ENCODE peak calls at places on chromosome 14, in four cellular contexts. H is GM12878, B is endothelial cell of umbilical vein, D is HCT116. A is an unnamed sample.

GRCh38 chr14:94373708-94374107 is 14.7 kb downstream of the SERPINA1 start:
- DNase-seq in B (no peak), D (peak; percentile 67), H (no peak), A (peak; percentile 28)

GRCh38 chr14:106556665-106557289 is 1030.4 kb downstream of the TMEM121 start:
- DNase-seq in B (no peak), D (no peak), H (no peak), A (peak; percentile 68)

GRCh38 chr14:75249251-75249957 is 29.2 kb upstream of the FOS start:
- DNase-seq in D (no peak), H (peak; percentile 94), B (no peak), A (no peak)

GRCh38 chr14:36746907-36747306 is 85.2 kb downstream of the PAX9 start:
- DNase-seq in H (no peak), D (no peak), B (no peak), A (no peak)

GRCh38 chr14:61334197-61334701 is 12.9 kb downstream of the PRKCH start:
- DNase-seq in D (no peak), B (peak; percentile 32), H (no peak), A (peak; percentile 57)

GRCh38 chr14:87994974-87995373 is 2.0 kb upstream of the GALC start:
- DNase-seq in H (peak; percentile 83), B (no peak), D (no peak), A (no peak)

GRCh38 chr14:79404874-79405273 is 806.4 kb downstream of the DIO2 start:
- DNase-seq in H (no peak), D (no peak), B (no peak), A (no peak)

GRCh38 chr14:93329965-93330608 is 2.7 kb downstream of the BTBD7 start:
- DNase-seq in H (no peak), D (no peak), B (peak; percentile 51), A (no peak)

GRCh38 chr14:71408362-71409035 is 501.2 kb downstream of the PCNX1 start:
- DNase-seq in H (no peak), B (no peak), D (no peak), A (no peak)

GRCh38 chr14:21039059-21039422 is 3.1 kb upstream of the RNASE7 start:
- DNase-seq in D (no peak), B (peak; percentile 47), H (no peak), A (peak; percentile 85)

GRCh38 chr14:70130498-70130897 is 58.3 kb downstream of the SLC8A3 start:
- DNase-seq in B (no peak), D (no peak), H (no peak), A (no peak)

GRCh38 chr14:105332352-105332874 is 17.9 kb downstream of the PACS2 start:
- DNase-seq in D (no peak), H (no peak), B (no peak), A (no peak)

GRCh38 chr14:52090936-52091335 is 22.1 kb upstream of the NID2 start:
- DNase-seq in D (no peak), H (no peak), B (no peak), A (no peak)

GRCh38 chr14:92511472-92512247 is 1.9 kb upstream of the RIN3 start:
- DNase-seq in H (no peak), B (peak; percentile 91), D (peak; percentile 94), A (peak; percentile 57)

GRCh38 chr14:80055912-80056801 is 155.1 kb downstream of the DIO2 start:
- DNase-seq in D (no peak), B (peak; percentile 47), H (no peak), A (peak; percentile 82)

GRCh38 chr14:61126083-61126962 is 145.3 kb downstream of the SLC38A6 start:
- DNase-seq in D (no peak), B (peak; percentile 80), H (no peak), A (no peak)

GRCh38 chr14:58584383-58584782 is 53.4 kb upstream of the DACT1 start:
- DNase-seq in H (no peak), D (no peak), B (no peak), A (no peak)

GRCh38 chr14:68910540-68910939 is 68.6 kb downstream of the ACTN1 start:
- DNase-seq in H (no peak), D (no peak), B (no peak), A (no peak)

GRCh38 chr14:104280085-104280901 is 141.9 kb downstream of the KIF26A start:
- DNase-seq in H (no peak), D (no peak), B (no peak), A (peak; percentile 33)

GRCh38 chr14:61296707-61297502 is 15.8 kb upstream of the TMEM30B start:
- DNase-seq in B (peak; percentile 77), H (peak; percentile 23), D (peak; percentile 27), A (no peak)

GRCh38 chr14:61780125-61780524 is 17.9 kb downstream of the SNAPC1 start:
- DNase-seq in H (no peak), B (no peak), D (no peak), A (no peak)

GRCh38 chr14:80269338-80269935 is 58.1 kb upstream of the DIO2 start:
- DNase-seq in D (no peak), H (no peak), B (peak; percentile 3), A (no peak)

GRCh38 chr14:102848830-102849521 is 71.7 kb downstream of the TRAF3 start:
- DNase-seq in B (no peak), D (no peak), H (no peak), A (no peak)

GRCh38 chr14:105199093-105199492 is 18.0 kb upstream of the NUDT14 start:
- DNase-seq in H (no peak), B (peak; percentile 81), D (no peak), A (no peak)

GRCh38 chr14:91220581-91221000 is 23.9 kb downstream of the GPR68 start:
- DNase-seq in H (no peak), D (no peak), B (peak; percentile 40), A (no peak)

GRCh38 chr14:95507701-95508103 is 8.7 kb downstream of the SYNE3 start:
- DNase-seq in B (peak; percentile 83), H (no peak), D (no peak), A (no peak)

GRCh38 chr14:91968280-91968679 is 20.8 kb upstream of the FBLN5 start:
- DNase-seq in H (no peak), B (no peak), D (no peak), A (no peak)

GRCh38 chr14:96224480-96225096 is 19.9 kb downstream of the BDKRB2 start:
- DNase-seq in B (no peak), D (no peak), H (no peak), A (no peak)

GRCh38 chr14:61704554-61704953 is 9.2 kb downstream of the HIF1A start:
- DNase-seq in D (no peak), H (no peak), B (no peak), A (no peak)

GRCh38 chr14:103948442-103948841 is 6.1 kb upstream of the RD3L start:
- DNase-seq in D (no peak), B (no peak), H (no peak), A (no peak)

GRCh38 chr14:62736426-62737043 is 308.7 kb downstream of the KCNH5 start:
- DNase-seq in D (no peak), B (no peak), H (no peak), A (no peak)

GRCh38 chr14:102509744-102510615 is at the start of gene ANKRD9:
- DNase-seq in B (peak; percentile 94), D (peak; percentile 78), H (peak; percentile 30), A (peak; percentile 98)

GRCh38 chr14:74619672-74620131 is 7.7 kb upstream of the LTBP2 start:
- DNase-seq in D (no peak), H (no peak), B (peak; percentile 87), A (no peak)

GRCh38 chr14:72291908-72292688 is 359.9 kb downstream of the RGS6 start:
- DNase-seq in D (peak; percentile 15), B (peak; percentile 5), H (peak; percentile 31), A (peak; percentile 74)

GRCh38 chr14:90342327-90342726 is 10.6 kb upstream of the NRDE2 start:
- DNase-seq in B (no peak), H (no peak), D (no peak), A (no peak)

GRCh38 chr14:68627868-68628604 is 164.8 kb downstream of the ZFP36L1 start:
- DNase-seq in H (no peak), D (peak; percentile 29), B (no peak), A (peak; percentile 92)

GRCh38 chr14:99245541-99246511 is 26.2 kb downstream of the BCL11B start:
- DNase-seq in H (no peak), D (no peak), B (no peak), A (peak; percentile 94)

DNA sequence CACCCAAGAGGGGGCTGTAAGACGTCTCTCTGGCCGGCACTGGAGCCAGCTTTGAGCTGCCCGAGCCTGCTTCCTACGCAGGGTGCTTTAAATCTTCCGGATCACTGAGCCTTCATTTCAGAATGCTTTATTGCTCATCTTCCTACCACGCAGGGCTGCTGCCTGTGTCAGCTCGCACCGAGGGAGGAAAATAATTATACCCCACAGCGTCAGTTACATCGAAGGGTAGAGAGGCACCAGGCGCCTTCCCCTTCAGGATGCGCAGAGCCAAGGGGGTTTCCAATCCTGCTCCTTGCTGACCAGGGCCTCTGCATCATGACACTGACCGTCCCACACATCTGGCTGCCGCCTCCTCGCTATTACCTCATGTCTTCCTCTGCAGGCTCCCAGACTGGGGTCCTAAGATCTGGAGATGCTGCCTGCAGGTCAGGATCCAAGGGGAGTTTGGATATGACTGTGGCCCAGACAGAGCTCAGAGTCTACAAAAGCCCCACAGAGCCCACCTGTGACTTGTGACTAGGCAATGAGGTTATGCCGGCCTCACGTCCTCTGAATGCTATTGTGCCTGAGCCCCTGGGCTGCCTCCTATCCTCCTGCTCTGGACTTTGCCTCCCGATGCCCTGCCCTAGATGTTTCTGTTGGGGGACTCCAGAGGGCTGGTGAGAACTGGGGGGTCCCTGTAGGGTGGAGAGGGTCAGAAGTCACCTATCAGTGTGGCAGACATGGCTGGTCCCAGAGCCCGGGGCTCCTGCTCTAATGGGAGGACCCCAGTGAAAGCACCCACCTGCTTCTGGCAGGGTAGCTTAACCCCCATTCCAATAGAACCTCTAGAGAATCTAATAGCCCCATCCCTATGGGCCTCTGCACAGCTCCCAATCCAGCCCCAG is 220.4 kb upstream of the RTL1 start:
- DNase-seq in D (no peak), B (no peak), H (no peak), A (peak; percentile 39)
- H3K9ac ChIP-seq in D (no peak overlapping the region), B (no peak overlapping the region), H (no peak overlapping the region), A (no peak overlapping the region)

GRCh38 chr14:33184587-33184986 is 245.9 kb downstream of the NPAS3 start:
- DNase-seq in B (peak; percentile 14), D (no peak), H (no peak), A (peak; percentile 47)
- TF ChIP-seq CTCF in B (no peak), D (no peak), H (peak; percentile 36), A (peak; percentile 55)

DNA sequence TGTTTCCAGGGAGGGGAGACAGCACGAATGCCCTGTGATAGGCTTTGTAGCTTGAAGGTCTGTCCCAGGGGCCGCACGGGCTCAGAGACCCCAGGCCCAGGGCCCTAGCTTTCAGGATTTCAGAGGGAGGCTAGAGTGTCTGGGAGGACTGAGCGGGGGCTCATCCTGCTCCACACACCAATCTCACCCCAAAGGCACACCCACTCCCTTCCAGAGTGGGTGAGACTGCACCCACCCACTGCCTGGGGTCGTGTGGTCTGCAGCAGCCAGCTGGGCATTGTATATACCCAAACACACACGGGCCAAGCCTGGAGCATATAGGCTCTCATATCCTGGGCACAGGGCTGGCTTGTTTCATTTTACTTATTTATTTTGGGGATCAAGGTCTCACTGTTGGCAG is 5.8 kb upstream of the SLC25A47 start:
- DNase-seq in H (no peak), D (no peak), B (no peak), A (no peak)
- H3K27ac ChIP-seq in H (no peak overlapping the region), D (no peak overlapping the region), B (no peak overlapping the region), A (no peak overlapping the region)

GRCh38 chr14:50830932-50831703 is at the start of gene NIN:
- DNase-seq in D (no peak), B (peak; percentile 71), H (no peak), A (peak; percentile 84)
- H3K9ac ChIP-seq in D (peak within 1 kb of the TSS; percentile 65), B (peak within 1 kb of the TSS; percentile 80), H (peak within 1 kb of the TSS; percentile 83), A (no peak within 1 kb of the TSS)

A was measured in endodermal cell.